ENCODE peak calls at places on chromosomes 4 and X, in ten cellular contexts. R is heart right ventricle, P is sigmoid colon, N is IMR-90, J is DND-41, D is heart left ventricle, X is fibroblast of pulmonary artery, G is lower lobe of right lung, Y is body of pancreas, M is fibroblast of villous mesenchyme. W is an unnamed sample.

GRCh38 chr4:76306882-76307669 is 543 bp downstream of the STBD1 start:
- DNase-seq in D (peak), G (peak), J (no peak), X (peak), M (peak), Y (peak), N (peak), R (peak), P (peak), W (peak)

GRCh38 chr4:77721073-77721472 is 98.1 kb downstream of the CNOT6L start:
- DNase-seq in J (no peak), R (no peak), D (no peak), Y (no peak), N (no peak), X (no peak), P (no peak), G (no peak), M (no peak), W (no peak)

GRCh38 chr4:57329279-57329678 is 219.1 kb upstream of the IGFBP7 start:
- DNase-seq in D (peak), J (no peak), X (no peak), R (no peak), G (no peak), N (no peak), P (no peak), Y (no peak), M (no peak), W (no peak)

GRCh38 chrX:123169247-123169901 is 14.7 kb upstream of the GRIA3 start:
- DNase-seq in N (no peak), J (no peak), X (no peak), R (no peak), D (no peak), P (no peak), M (no peak), G (no peak), Y (no peak), W (no peak)

GRCh38 chr4:624705-625590 is at the start of gene PDE6B:
- DNase-seq in G (no peak), D (no peak), Y (no peak), M (no peak), R (no peak), J (no peak), X (no peak), P (no peak), N (no peak), W (no peak)

GRCh38 chrX:120664081-120664480 is 34.2 kb upstream of the C1GALT1C1 start:
- DNase-seq in P (no peak), Y (no peak), X (peak), D (no peak), G (no peak), J (no peak), N (peak), R (no peak), M (peak), W (peak)

GRCh38 chrX:97126020-97126419 is 242.3 kb downstream of the RPA4 start:
- DNase-seq in M (peak), D (no peak), R (no peak), Y (no peak), X (peak), G (no peak), N (peak), J (no peak), P (no peak), W (peak)

GRCh38 chr4:81214518-81215218 is 354 bp downstream of the PRKG2 start:
- DNase-seq in P (no peak), R (peak), D (no peak), G (peak), J (no peak), M (no peak), Y (no peak), X (peak), N (peak), W (peak)

GRCh38 chrX:97429101-97429500 is 545.4 kb downstream of the RPA4 start:
- DNase-seq in Y (no peak), J (no peak), G (no peak), N (no peak), X (no peak), M (no peak), R (no peak), P (no peak), D (no peak), W (no peak)

GRCh38 chr4:140579278-140579677 is 10.5 kb upstream of the UCP1 start:
- DNase-seq in N (no peak), D (no peak), M (no peak), J (no peak), P (no peak), G (no peak), R (no peak), Y (no peak), X (no peak), W (no peak)

GRCh38 chrX:154068560-154068959 is 29.0 kb downstream of the MECP2 start:
- DNase-seq in N (no peak), D (no peak), R (no peak), P (no peak), M (no peak), Y (no peak), J (no peak), G (no peak), X (no peak), W (no peak)

GRCh38 chrX:150864127-150864526 is 34.3 kb downstream of the CD99L2 start:
- DNase-seq in J (no peak), P (no peak), G (no peak), M (no peak), N (no peak), R (no peak), X (no peak), Y (no peak), D (no peak), W (no peak)

GRCh38 chr4:189081831-189082230 is 858.8 kb upstream of the FRG1 start:
- DNase-seq in D (no peak), Y (no peak), J (no peak), G (no peak), N (peak), X (no peak), M (no peak), P (no peak), R (no peak), W (peak)

GRCh38 chr4:55175779-55176231 is 50.4 kb upstream of the KDR start:
- DNase-seq in G (no peak), M (peak), D (no peak), N (peak), X (peak), R (no peak), Y (no peak), J (no peak), P (no peak), W (peak)

GRCh38 chrX:103414561-103414960 is 38.2 kb downstream of the BEX3 start:
- DNase-seq in N (no peak), G (no peak), X (no peak), Y (no peak), J (no peak), M (no peak), P (no peak), D (no peak), R (no peak), W (no peak)

GRCh38 chr4:12286351-12286750 is 857.7 kb upstream of the HS3ST1 start:
- DNase-seq in G (no peak), J (no peak), D (no peak), X (no peak), R (no peak), P (no peak), N (no peak), Y (no peak), M (no peak), W (no peak)

GRCh38 chrX:41382699-41383645 is 49.0 kb downstream of the DDX3X start:
- DNase-seq in J (peak), D (no peak), G (no peak), Y (no peak), M (peak), N (peak), R (no peak), X (peak), P (no peak), W (peak)

GRCh38 chrX:2484721-2485459 is 15.9 kb downstream of the DHRSX start:
- DNase-seq in M (peak), D (no peak), R (peak), Y (no peak), G (no peak), N (peak), P (peak), J (no peak), X (peak), W (peak)

GRCh38 chr4:89681219-89681618 is 155.7 kb downstream of the SNCA start:
- DNase-seq in X (no peak), J (peak), D (no peak), N (no peak), G (no peak), P (no peak), R (no peak), Y (no peak), M (peak), W (no peak)

GRCh38 chr4:53098681-53099121 is 236.6 kb downstream of the RASL11B start:
- DNase-seq in R (no peak), D (no peak), M (peak), G (no peak), P (no peak), N (peak), J (no peak), X (peak), Y (no peak), W (peak)

GRCh38 chrX:74242050-74242449 is 61.9 kb upstream of the ZCCHC13 start:
- DNase-seq in G (no peak), P (no peak), N (peak), R (no peak), J (no peak), Y (no peak), D (no peak), M (peak), X (peak), W (peak)

GRCh38 chr4:105620640-105621323 is 68.4 kb downstream of the ARHGEF38 start:
- DNase-seq in X (peak), J (no peak), G (no peak), P (no peak), R (no peak), M (peak), Y (peak), N (peak), D (no peak), W (peak)

GRCh38 chr4:10664408-10664807 is 20.2 kb downstream of the CLNK start:
- DNase-seq in N (peak), G (no peak), P (no peak), X (peak), R (no peak), Y (no peak), M (peak), J (no peak), D (peak), W (peak)

GRCh38 chrX:149979126-149979644 is 40.9 kb upstream of the EOLA2 start:
- DNase-seq in G (no peak), J (no peak), Y (no peak), X (no peak), R (no peak), N (no peak), D (no peak), P (no peak), M (no peak), W (no peak)

GRCh38 chrX:66914082-66914481 is 275.2 kb upstream of the EDA2R start:
- DNase-seq in X (peak), Y (no peak), P (no peak), N (no peak), M (peak), G (no peak), J (no peak), R (no peak), D (no peak), W (peak)

GRCh38 chrX:19800821-19801220 is 86.6 kb downstream of the SH3KBP1 start:
- DNase-seq in P (no peak), R (no peak), G (no peak), Y (no peak), J (no peak), X (no peak), M (no peak), D (no peak), N (no peak), W (no peak)

GRCh38 chrX:17697191-17697590 is 40.1 kb upstream of the SCML1 start:
- DNase-seq in R (no peak), X (peak), M (peak), D (no peak), Y (no peak), J (no peak), P (no peak), G (no peak), N (peak), W (peak)

GRCh38 chrX:49206543-49206942 is 6.5 kb upstream of the SYP start:
- DNase-seq in G (no peak), J (no peak), P (no peak), N (no peak), R (no peak), M (no peak), D (no peak), Y (no peak), X (no peak), W (no peak)

GRCh38 chr4:147916351-147916750 is 184.5 kb downstream of the ARHGAP10 start:
- DNase-seq in R (no peak), Y (no peak), N (no peak), M (no peak), X (peak), G (no peak), D (no peak), J (no peak), P (no peak), W (peak)

GRCh38 chr4:39357002-39357401 is 9.2 kb downstream of the RFC1 start:
- DNase-seq in R (no peak), N (no peak), P (no peak), X (no peak), J (no peak), M (no peak), D (no peak), G (no peak), Y (no peak), W (no peak)

GRCh38 chrX:40151211-40152172 is 53.7 kb upstream of the BCOR start:
- DNase-seq in P (no peak), M (no peak), D (peak), N (no peak), G (peak), X (no peak), R (no peak), J (no peak), Y (no peak), W (no peak)

GRCh38 chr4:17667653-17668201 is 53.3 kb downstream of the MED28 start:
- DNase-seq in M (no peak), N (no peak), X (no peak), D (no peak), P (no peak), G (no peak), Y (no peak), J (no peak), R (no peak), W (no peak)

GRCh38 chr4:81891005-81891795 is 419.5 kb upstream of the RASGEF1B start:
- DNase-seq in D (no peak), G (no peak), M (no peak), J (no peak), Y (no peak), X (no peak), N (no peak), P (no peak), R (no peak), W (no peak)

GRCh38 chr4:113822555-113823290 is 61.2 kb upstream of the CAMK2D start:
- DNase-seq in M (no peak), P (no peak), N (no peak), R (no peak), X (no peak), J (no peak), D (no peak), G (no peak), Y (no peak), W (no peak)

GRCh38 chr4:133741766-133742165 is 459.8 kb downstream of the PABPC4L start:
- DNase-seq in J (no peak), R (no peak), G (no peak), M (no peak), D (no peak), P (no peak), X (no peak), N (no peak), Y (no peak), W (no peak)

GRCh38 chrX:48493890-48494364 is 14.9 kb upstream of the PORCN start:
- DNase-seq in P (no peak), D (no peak), M (peak), N (peak), X (peak), G (no peak), Y (peak), J (no peak), R (no peak), W (peak)

GRCh38 chr4:82899339-82899738 is 1.2 kb upstream of the THAP9 start:
- DNase-seq in D (no peak), P (no peak), Y (no peak), N (no peak), R (no peak), X (peak), G (no peak), M (no peak), J (no peak), W (peak)

GRCh38 chrX:135605906-135606305 is 85.4 kb downstream of the INTS6L start:
- DNase-seq in N (no peak), X (no peak), M (no peak), Y (no peak), J (no peak), R (no peak), P (no peak), G (no peak), D (no peak), W (no peak)

GRCh38 chrX:85026170-85026569 is 22.5 kb downstream of the APOOL start:
- DNase-seq in D (no peak), X (no peak), J (no peak), Y (no peak), M (no peak), P (no peak), R (no peak), N (no peak), G (no peak), W (no peak)

GRCh38 chr4:38357546-38357945 is 306.5 kb upstream of the KLF3 start:
- DNase-seq in J (no peak), D (no peak), N (no peak), X (no peak), P (no peak), G (no peak), M (no peak), Y (no peak), R (no peak), W (no peak)

GRCh38 chr4:153257966-153258365 is 53.7 kb downstream of the TRIM2 start:
- DNase-seq in P (no peak), G (no peak), J (no peak), N (no peak), D (no peak), X (no peak), Y (no peak), R (no peak), M (no peak), W (no peak)
- H3K4me3 ChIP-seq in P (no peak), G (no peak), J (no peak), N (no peak), D (no peak), X (no peak), Y (no peak), R (no peak), M (no peak), W (no peak)

GRCh38 chr4:137422666-137423065 is 109.6 kb downstream of the PCDH18 start:
- DNase-seq in D (no peak), G (no peak), R (no peak), M (no peak), X (no peak), P (no peak), N (no peak), Y (no peak), J (no peak), W (no peak)
- TF ChIP-seq CTCF in D (no peak), G (no peak), R (no peak), M (no peak), X (no peak), P (no peak), N (no peak), Y (no peak), J (no peak), W (no peak)

DNA sequence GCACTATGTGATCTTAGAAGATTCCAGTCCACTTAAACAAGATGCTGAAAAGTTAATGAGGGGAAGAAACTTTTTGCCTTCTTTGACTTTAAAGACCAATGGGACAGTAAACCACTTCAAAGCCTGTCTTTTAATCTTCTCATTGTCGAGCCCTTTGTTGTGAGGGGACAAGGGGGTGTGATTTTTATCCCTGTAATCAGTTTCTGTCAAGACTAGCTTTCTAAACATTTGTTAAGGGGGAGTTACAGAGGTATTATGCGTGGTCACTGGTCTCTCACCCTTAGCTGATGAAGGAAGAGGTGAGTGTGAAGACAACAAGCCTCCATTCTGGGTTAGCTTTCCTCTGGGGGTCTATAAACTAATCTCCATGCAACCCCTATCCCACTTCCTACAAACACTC is 409.3 kb downstream of the ARHGAP24 start:
- DNase-seq in G (no peak), X (no peak), M (no peak), D (no peak), N (no peak), Y (no peak), J (no peak), R (no peak), P (no peak), W (no peak)
- H3K4me3 ChIP-seq in G (no peak), X (no peak), M (no peak), D (no peak), N (no peak), Y (no peak), J (no peak), R (no peak), P (no peak), W (no peak)

GRCh38 chr4:86970447-86971354 is 35.9 kb downstream of the AFF1 start:
- DNase-seq in N (no peak), P (no peak), J (no peak), G (no peak), X (no peak), M (no peak), Y (no peak), R (peak), D (no peak), W (no peak)

GRCh38 chr4:86971355-86971683 is 36.5 kb downstream of the AFF1 start:
- DNase-seq in X (no peak), P (no peak), M (no peak), D (no peak), N (no peak), Y (no peak), J (no peak), G (no peak), R (no peak), W (no peak)

GRCh38 chr4:86974481-86975050 is 39.8 kb downstream of the AFF1 start:
- DNase-seq in Y (no peak), P (no peak), X (peak), D (no peak), R (no peak), J (no peak), G (no peak), N (no peak), M (no peak), W (peak)

GRCh38 chr4:86973668-86974067 is 38.9 kb downstream of the AFF1 start:
- DNase-seq in N (no peak), M (peak), R (no peak), P (no peak), X (no peak), Y (no peak), G (no peak), J (no peak), D (no peak), W (no peak)

GRCh38 chr4:86972997-86973396 is 38.2 kb downstream of the AFF1 start:
- DNase-seq in R (peak), M (peak), D (peak), X (no peak), Y (peak), J (peak), P (no peak), N (no peak), G (peak), W (peak)
- TF ChIP-seq CTCF in R (no peak), M (no peak), D (no peak), X (no peak), Y (peak), J (no peak), P (no peak), N (no peak), G (no peak), W (no peak)

GRCh38 chrX:7925867-7926472 is 1.2 kb downstream of the PNPLA4 start:
- DNase-seq in N (peak), M (peak), Y (peak), D (peak), R (peak), X (peak), J (peak), G (peak), P (peak), W (peak)
- H3K4me3 ChIP-seq in N (no peak), M (no peak), Y (no peak), D (no peak), R (no peak), X (no peak), J (no peak), G (no peak), P (no peak), W (no peak)

DNA sequence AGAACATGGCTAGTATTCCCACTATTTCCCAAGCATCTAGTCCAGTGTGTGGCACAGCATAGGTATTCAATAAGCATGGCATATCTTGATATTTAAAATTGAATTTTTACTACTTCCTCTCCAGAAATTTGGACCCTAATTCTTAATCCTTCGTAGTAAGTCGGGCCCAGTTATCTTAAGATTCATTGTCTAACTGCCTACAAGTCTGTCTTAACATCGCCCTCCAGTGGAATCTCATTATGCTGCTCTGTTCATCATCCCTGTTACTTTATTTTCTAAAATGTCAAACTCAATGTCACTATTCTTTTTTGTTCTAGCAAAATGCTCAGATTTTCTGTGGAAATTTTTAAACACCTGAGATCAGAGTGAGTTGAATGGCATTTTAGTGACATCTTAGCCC is 606.2 kb downstream of the KLHL13 start:
- DNase-seq in M (no peak), P (no peak), X (no peak), G (no peak), J (no peak), D (no peak), R (no peak), Y (no peak), N (no peak), W (no peak)
- TF ChIP-seq CTCF in M (no peak), P (no peak), X (no peak), G (no peak), J (no peak), D (no peak), R (no peak), Y (peak), N (no peak), W (no peak)

GRCh38 chrX:112840382-112841113 is at the start of gene AMOT:
- DNase-seq in Y (peak), X (peak), P (peak), M (peak), D (peak), J (peak), N (peak), G (peak), R (peak), W (peak)

GRCh38 chrX:112841820-112842157 is 1.2 kb upstream of the AMOT start:
- DNase-seq in X (no peak), J (no peak), R (no peak), P (no peak), M (no peak), D (no peak), N (no peak), Y (no peak), G (no peak), W (no peak)

GRCh38 chrX:112837531-112837930 is 3.1 kb downstream of the AMOT start:
- DNase-seq in N (no peak), D (no peak), J (no peak), Y (no peak), X (no peak), G (no peak), R (no peak), P (no peak), M (no peak), W (no peak)

GRCh38 chrX:112841114-112841819 is 636 bp upstream of the AMOT start:
- DNase-seq in Y (peak), N (peak), G (peak), J (peak), X (peak), P (peak), M (peak), R (peak), D (peak), W (peak)

GRCh38 chrX:112839856-112840255 is 775 bp downstream of the AMOT start:
- DNase-seq in J (no peak), X (no peak), P (no peak), G (no peak), D (no peak), Y (no peak), R (no peak), N (no peak), M (no peak), W (no peak)
- H3K4me3 ChIP-seq in J (peak), X (peak), P (peak), G (peak), D (peak), Y (no peak), R (no peak), N (peak), M (peak), W (peak)